ENCODE peak calls at places on chromosome 12, in four cellular contexts. D, N, U and H are unnamed samples.

GRCh38 chr12:47903151-47903611 is 1.6 kb downstream of the VDR start:
- DNase-seq in D (peak; percentile 43), N (peak; percentile 57), U (no peak), H (no peak)

GRCh38 chr12:15601210-15601800 is 187.9 kb downstream of the EPS8 start:
- DNase-seq in D (no peak), N (no peak), U (no peak), H (no peak)

GRCh38 chr12:106999444-106999843 is 12.5 kb upstream of the MTERF2 start:
- DNase-seq in D (no peak), N (no peak), U (no peak), H (no peak)

GRCh38 chr12:14443531-14443930 is 78.0 kb downstream of the ATF7IP start:
- DNase-seq in D (no peak), N (no peak), U (no peak), H (no peak)

GRCh38 chr12:49232940-49233841 is 31.7 kb upstream of the TUBA1C start:
- DNase-seq in D (peak; percentile 37), N (peak; percentile 65), U (peak; percentile 85), H (peak; percentile 26)

GRCh38 chr12:26080911-26081310 is 43.9 kb downstream of the BHLHE41 start:
- DNase-seq in D (no peak), N (no peak), U (no peak), H (no peak)

GRCh38 chr12:30026621-30027234 is 243.0 kb upstream of the TMTC1 start:
- DNase-seq in D (no peak), N (no peak), U (no peak), H (no peak)

GRCh38 chr12:27463826-27464554 is 17.5 kb downstream of the SMCO2 start:
- DNase-seq in D (no peak), N (peak; percentile 81), U (no peak), H (peak; percentile 41)

GRCh38 chr12:68224613-68225285 is 861 bp downstream of the IL26 start:
- DNase-seq in D (no peak), N (no peak), U (no peak), H (no peak)

GRCh38 chr12:95789126-95790024 is 1.2 kb downstream of the NTN4 start:
- DNase-seq in D (peak; percentile 72), N (peak; percentile 43), U (no peak), H (peak; percentile 50)

GRCh38 chr12:65734226-65734625 is 90.1 kb upstream of the HMGA2 start:
- DNase-seq in D (no peak), N (no peak), U (no peak), H (no peak)

GRCh38 chr12:120421701-120422100 is 16.2 kb upstream of the COX6A1 start:
- DNase-seq in D (no peak), N (no peak), U (no peak), H (no peak)

GRCh38 chr12:2168808-2169207 is 116.0 kb downstream of the CACNA1C start:
- DNase-seq in D (peak; percentile 26), N (no peak), U (no peak), H (peak; percentile 82)

GRCh38 chr12:115451785-115452736 is 768.1 kb upstream of the TBX3 start:
- DNase-seq in D (peak; percentile 42), N (peak; percentile 42), U (no peak), H (peak; percentile 60)

GRCh38 chr12:103779410-103780092 is 61.5 kb downstream of the NT5DC3 start:
- DNase-seq in D (no peak), N (no peak), U (no peak), H (no peak)

GRCh38 chr12:124007810-124008570 is 35.0 kb downstream of the ZNF664 start:
- DNase-seq in D (peak; percentile 61), N (no peak), U (no peak), H (no peak)

GRCh38 chr12:95975491-95975890 is 20.7 kb downstream of the HAL start:
- DNase-seq in D (no peak), N (no peak), U (no peak), H (no peak)

GRCh38 chr12:13198921-13199320 is 2.4 kb downstream of the EMP1 start:
- DNase-seq in D (no peak), N (peak; percentile 21), U (no peak), H (no peak)

GRCh38 chr12:12282761-12283160 is 15.9 kb upstream of the LRP6 start:
- DNase-seq in D (no peak), N (no peak), U (no peak), H (no peak)

GRCh38 chr12:89494411-89495231 is 30.0 kb downstream of the GALNT4 start:
- DNase-seq in D (no peak), N (no peak), U (no peak), H (no peak)

GRCh38 chr12:82366182-82366581 is 7.9 kb downstream of the METTL25 start:
- DNase-seq in D (no peak), N (no peak), U (no peak), H (no peak)

GRCh38 chr12:57210926-57211700 is 5.5 kb upstream of the NXPH4 start:
- DNase-seq in D (no peak), N (no peak), U (no peak), H (no peak)

GRCh38 chr12:6342140-6342889 is 439 bp upstream of the TNFRSF1A start:
- DNase-seq in D (no peak), N (no peak), U (no peak), H (no peak)

GRCh38 chr12:84842406-84843013 is 70.1 kb downstream of the SLC6A15 start:
- DNase-seq in D (no peak), N (no peak), U (no peak), H (no peak)

DNA sequence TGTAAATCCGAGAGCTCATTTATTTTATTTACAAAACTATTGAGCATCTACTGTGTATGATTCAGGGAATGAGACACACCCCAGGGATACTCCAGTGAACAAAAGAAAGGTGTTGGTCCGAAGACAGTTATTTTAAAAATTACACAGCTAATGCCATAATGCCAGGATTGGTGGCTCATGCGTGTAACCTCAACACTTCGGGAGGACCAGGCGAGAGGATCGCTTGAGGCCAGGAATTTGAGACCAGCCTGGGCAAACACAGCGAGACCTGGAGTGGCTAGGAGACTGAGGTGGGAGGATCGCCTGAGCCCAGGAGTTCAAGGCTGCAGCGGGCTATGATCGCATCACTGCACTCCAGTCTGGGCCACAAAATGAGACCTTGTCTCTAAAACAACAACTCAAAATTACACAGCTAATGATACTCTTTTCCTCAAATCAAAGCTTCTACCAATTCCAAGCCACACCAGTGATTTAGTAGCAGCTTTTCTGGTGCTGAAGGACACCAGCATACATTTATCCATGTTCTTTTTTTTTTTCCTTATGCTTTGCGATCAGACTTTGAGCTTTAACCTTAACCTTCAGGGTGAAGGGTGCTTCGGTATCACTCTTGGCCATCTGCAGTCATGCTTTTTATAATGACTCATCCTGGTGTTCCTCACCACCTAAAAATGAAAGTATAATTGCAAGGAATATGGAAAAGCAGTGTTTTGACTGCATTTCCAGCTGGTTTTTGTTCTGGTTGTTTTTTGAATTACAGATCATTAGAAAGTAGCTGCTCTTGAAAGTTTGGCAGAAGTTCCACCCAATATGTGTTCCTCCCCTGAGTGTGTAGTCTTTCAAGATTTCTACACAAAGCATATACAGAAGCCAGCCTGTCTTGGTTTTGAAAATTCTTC is 1.1 kb upstream of the SLC41A2 start:
- DNase-seq in D (peak; percentile 32), N (no peak), U (no peak), H (no peak)
- H3K4me3 ChIP-seq in D (no peak overlapping the region), N (peak overlapping the region; percentile 93), U (peak overlapping the region; percentile 64), H (no peak overlapping the region)

GRCh38 chr12:42130670-42131402 is 13.8 kb downstream of the GXYLT1 start:
- DNase-seq in D (peak; percentile 38), N (peak; percentile 57), U (no peak), H (no peak)
- H3K4me3 ChIP-seq in D (no peak overlapping the region), N (no peak overlapping the region), U (no peak overlapping the region), H (no peak overlapping the region)

GRCh38 chr12:51820721-51821422 is 27.6 kb downstream of the FIGNL2 start:
- DNase-seq in D (peak; percentile 75), N (peak; percentile 66), U (peak; percentile 43), H (peak; percentile 72)
- H3K4me3 ChIP-seq in D (peak overlapping the region; percentile 5), N (peak overlapping the region; percentile 22), U (peak overlapping the region; percentile 51), H (no peak overlapping the region)

GRCh38 chr12:53198470-53199110 is 8.5 kb downstream of the ITGB7 start:
- DNase-seq in D (no peak), N (no peak), U (no peak), H (no peak)

GRCh38 chr12:53194973-53195372 is 12.1 kb downstream of the ITGB7 start:
- DNase-seq in D (no peak), N (no peak), U (no peak), H (no peak)

GRCh38 chr12:53195516-53196420 is 11.3 kb downstream of the ITGB7 start:
- DNase-seq in D (no peak), N (no peak), U (no peak), H (no peak)

GRCh38 chr12:53196486-53196885 is 10.6 kb downstream of the ITGB7 start:
- DNase-seq in D (no peak), N (no peak), U (no peak), H (no peak)

DNA sequence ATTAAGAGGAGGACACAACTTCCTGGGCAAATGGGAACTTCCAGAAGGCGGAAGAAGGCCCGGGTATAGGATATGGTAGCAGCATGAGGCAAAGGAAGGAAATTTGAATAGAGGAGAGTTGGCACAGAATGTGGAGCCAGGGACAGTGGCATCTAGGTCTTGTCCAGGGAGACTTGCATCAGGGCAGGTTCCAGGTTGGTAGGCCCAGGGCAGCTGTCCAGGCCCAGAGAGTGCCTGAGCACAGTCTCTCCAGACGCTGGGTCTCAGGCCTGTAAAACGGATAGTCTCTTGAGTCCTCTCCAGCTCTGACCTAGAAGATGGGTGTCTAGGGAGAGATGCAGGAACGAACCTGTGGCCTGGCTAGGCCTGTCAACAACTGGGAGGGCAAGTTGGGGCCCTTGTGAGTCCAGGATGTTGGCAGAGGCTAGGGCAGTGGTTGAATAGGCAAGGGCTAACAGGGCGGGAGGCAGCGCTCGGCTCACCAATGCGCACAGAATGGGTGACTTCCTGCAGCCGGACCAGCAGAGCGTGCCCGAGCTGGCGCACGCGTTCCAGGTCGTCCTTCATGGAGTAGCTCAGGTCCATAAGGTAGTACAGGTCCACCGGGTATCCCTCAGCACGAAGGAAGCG is 9.9 kb downstream of the ITGB7 start:
- DNase-seq in D (no peak), N (no peak), U (no peak), H (no peak)
- H3K4me3 ChIP-seq in D (no peak overlapping the region), N (no peak overlapping the region), U (peak overlapping the region; percentile 0), H (no peak overlapping the region)

GRCh38 chr12:125406131-125406530 is 340.9 kb downstream of the AACS start:
- DNase-seq in D (no peak), N (no peak), U (no peak), H (no peak)
- H3K4me3 ChIP-seq in D (no peak overlapping the region), N (no peak overlapping the region), U (no peak overlapping the region), H (no peak overlapping the region)

GRCh38 chr12:21677204-21677603 is 19.6 kb upstream of the LDHB start:
- DNase-seq in D (no peak), N (no peak), U (no peak), H (no peak)

GRCh38 chr12:21676781-21677180 is 19.1 kb upstream of the LDHB start:
- DNase-seq in D (no peak), N (no peak), U (no peak), H (no peak)

GRCh38 chr12:21677622-21678277 is 20.1 kb upstream of the LDHB start:
- DNase-seq in D (no peak), N (no peak), U (no peak), H (no peak)

GRCh38 chr12:21675096-21675495 is 17.5 kb upstream of the LDHB start:
- DNase-seq in D (no peak), N (no peak), U (no peak), H (no peak)

DNA sequence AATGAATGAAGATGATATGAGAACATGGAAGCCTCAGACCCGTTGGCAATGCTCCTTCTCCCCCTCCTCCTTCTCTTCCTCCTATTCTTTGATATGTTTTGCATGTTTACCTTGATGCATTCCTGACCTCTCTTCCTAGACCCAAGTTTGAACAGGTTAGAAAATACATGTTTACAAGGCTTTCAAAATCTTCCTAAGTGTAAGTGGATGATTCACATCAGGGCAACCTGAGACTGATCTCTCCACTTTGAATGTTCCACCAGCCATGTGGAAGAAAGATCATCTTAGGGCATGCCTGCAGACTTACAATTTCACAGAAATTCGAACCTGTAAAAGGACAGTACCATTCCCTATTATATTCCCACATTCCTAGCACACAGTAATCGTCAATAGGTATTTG is 18.0 kb upstream of the LDHB start:
- DNase-seq in D (no peak), N (no peak), U (no peak), H (no peak)
- H3K4me3 ChIP-seq in D (no peak overlapping the region), N (no peak overlapping the region), U (no peak overlapping the region), H (no peak overlapping the region)